ENCODE peak calls at places on chromosomes 6 and 20, in nine cellular contexts. X, P, L, B, I, N, A, O and V are unnamed samples.

GRCh38 chr6:3919130-3919628 is 70.0 kb downstream of the FAM50B start:
- DNase-seq in X (no peak), P (no peak), L (no peak), B (peak; percentile 85), I (peak; percentile 3), N (peak; percentile 80), A (no peak), O (peak; percentile 61), V (no peak)

GRCh38 chr6:149815788-149816187 is 48.4 kb downstream of the LRP11 start:
- DNase-seq in X (no peak), P (no peak), L (no peak), B (no peak), I (no peak), N (no peak), A (no peak), O (no peak), V (no peak)

GRCh38 chr6:150934380-150934779 is 68.9 kb downstream of the MTHFD1L start:
- DNase-seq in X (no peak), P (no peak), L (no peak), B (peak; percentile 56), I (peak; percentile 89), N (peak; percentile 37), A (no peak), O (peak; percentile 47), V (peak; percentile 37)

GRCh38 chr6:3874069-3874468 is 24.9 kb downstream of the FAM50B start:
- DNase-seq in X (no peak), P (no peak), L (no peak), B (no peak), I (no peak), N (no peak), A (no peak), O (no peak), V (no peak)

GRCh38 chr6:106069478-106069877 is 16.7 kb upstream of the PRDM1 start:
- DNase-seq in X (no peak), P (peak; percentile 77), L (no peak), B (peak; percentile 79), I (peak; percentile 59), N (peak; percentile 84), A (no peak), O (peak; percentile 82), V (peak; percentile 89)

GRCh38 chr6:168524644-168525043 is 83.7 kb downstream of the SMOC2 start:
- DNase-seq in X (no peak), P (peak; percentile 33), L (no peak), B (no peak), I (no peak), N (no peak), A (no peak), O (no peak), V (no peak)

GRCh38 chr20:17568972-17569471 is 853 bp upstream of the DSTN start:
- DNase-seq in X (peak; percentile 99), P (peak; percentile 77), L (no peak), B (peak; percentile 98), I (peak; percentile 99), N (peak; percentile 98), A (no peak), O (peak; percentile 93), V (peak; percentile 97)

GRCh38 chr6:30862156-30862875 is 22.0 kb upstream of the DDR1 start:
- DNase-seq in X (no peak), P (no peak), L (no peak), B (no peak), I (peak; percentile 47), N (no peak), A (no peak), O (no peak), V (no peak)

GRCh38 chr20:21436186-21436585 is 38.9 kb upstream of the NKX2-4 start:
- DNase-seq in X (no peak), P (no peak), L (no peak), B (peak; percentile 60), I (peak; percentile 61), N (peak; percentile 86), A (no peak), O (peak; percentile 92), V (peak; percentile 96)

GRCh38 chr6:87944541-87944954 is 103.1 kb upstream of the SPACA1 start:
- DNase-seq in X (no peak), P (peak; percentile 38), L (no peak), B (peak; percentile 8), I (peak; percentile 60), N (peak; percentile 99), A (no peak), O (no peak), V (peak; percentile 85)

GRCh38 chr6:108562503-108562993 is 1.8 kb downstream of the FOXO3 start:
- DNase-seq in X (peak; percentile 87), P (peak; percentile 85), L (peak; percentile 84), B (peak; percentile 79), I (peak; percentile 79), N (peak; percentile 90), A (no peak), O (peak; percentile 58), V (peak; percentile 75)

GRCh38 chr20:48657426-48658197 is 170.2 kb downstream of the PREX1 start:
- DNase-seq in X (no peak), P (peak; percentile 66), L (peak; percentile 67), B (peak; percentile 87), I (peak; percentile 73), N (peak; percentile 75), A (peak; percentile 92), O (peak; percentile 12), V (peak; percentile 79)

GRCh38 chr20:10447028-10447427 is 11.9 kb downstream of the SLX4IP start:
- DNase-seq in X (no peak), P (no peak), L (peak; percentile 88), B (peak; percentile 82), I (peak; percentile 51), N (peak; percentile 64), A (peak; percentile 84), O (no peak), V (peak; percentile 82)
- H3K4me3 ChIP-seq in X (no peak overlapping the region), P (no peak overlapping the region), L (peak overlapping the region; percentile 30), B (peak overlapping the region; percentile 63), I (no peak overlapping the region), N (no peak overlapping the region), A (peak overlapping the region; percentile 59), O (no peak overlapping the region), V (peak overlapping the region; percentile 29)

GRCh38 chr6:40735126-40735920 is 148.2 kb upstream of the LRFN2 start:
- DNase-seq in X (no peak), P (no peak), L (no peak), B (no peak), I (no peak), N (no peak), A (no peak), O (no peak), V (no peak)

GRCh38 chr6:40734607-40735006 is 147.4 kb upstream of the LRFN2 start:
- DNase-seq in X (no peak), P (no peak), L (no peak), B (no peak), I (no peak), N (no peak), A (no peak), O (no peak), V (no peak)

GRCh38 chr6:40733770-40734396 is 146.7 kb upstream of the LRFN2 start:
- DNase-seq in X (no peak), P (no peak), L (no peak), B (no peak), I (no peak), N (no peak), A (peak; percentile 93), O (no peak), V (no peak)

GRCh38 chr6:40733290-40733689 is 146.1 kb upstream of the LRFN2 start:
- DNase-seq in X (no peak), P (no peak), L (no peak), B (peak; percentile 52), I (peak; percentile 19), N (no peak), A (peak; percentile 49), O (no peak), V (no peak)

GRCh38 chr6:40732878-40733277 is 145.7 kb upstream of the LRFN2 start:
- DNase-seq in X (no peak), P (no peak), L (no peak), B (no peak), I (peak; percentile 10), N (no peak), A (no peak), O (no peak), V (no peak)
- H3K4me3 ChIP-seq in X (no peak overlapping the region), P (no peak overlapping the region), L (no peak overlapping the region), B (no peak overlapping the region), I (no peak overlapping the region), N (no peak overlapping the region), A (peak overlapping the region; percentile 45), O (no peak overlapping the region), V (no peak overlapping the region)

DNA sequence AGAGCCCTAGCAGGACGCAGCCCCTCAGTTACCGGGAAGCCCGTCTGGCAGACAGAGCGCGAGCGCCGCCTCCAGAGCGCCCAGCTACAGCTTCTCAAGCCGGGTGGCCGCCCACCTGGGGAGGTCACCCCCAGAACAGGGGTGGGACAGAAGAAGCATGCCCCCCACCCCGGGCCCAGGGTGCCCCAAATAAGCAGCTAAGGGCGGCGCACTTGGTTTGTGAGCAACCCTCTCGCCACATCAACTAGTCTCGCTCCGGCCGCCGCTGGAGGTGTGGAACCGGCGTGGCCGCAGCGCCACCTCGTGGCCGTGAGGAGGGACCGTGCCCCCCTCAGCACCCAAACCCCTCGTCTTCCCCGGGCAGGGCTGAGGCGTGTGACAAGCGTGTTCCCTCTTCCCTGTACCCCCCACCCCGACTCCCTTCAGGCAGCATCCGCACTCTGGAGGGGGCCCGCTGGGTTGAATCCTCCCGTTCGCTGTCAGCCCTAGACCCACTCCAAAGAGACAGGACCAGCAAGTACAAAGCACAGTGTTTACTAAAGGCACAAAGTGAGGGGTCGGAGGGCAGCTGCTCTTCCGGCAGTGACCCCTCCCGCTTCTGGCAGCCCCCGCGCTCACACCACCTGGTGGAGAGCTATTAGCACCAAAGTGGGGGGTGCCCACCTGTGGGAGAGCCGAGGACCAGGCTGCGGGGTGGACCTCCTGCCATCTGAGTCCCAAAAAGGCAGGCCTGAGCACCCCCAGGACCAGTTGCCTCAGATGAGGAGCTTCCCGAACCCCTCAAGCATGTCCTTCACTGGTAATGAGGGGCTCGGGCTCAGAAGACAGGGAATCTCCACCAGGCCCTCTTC is 45.4 kb downstream of the MDFI start:
- DNase-seq in X (peak; percentile 84), P (peak; percentile 69), L (peak; percentile 42), B (peak; percentile 89), I (peak; percentile 65), N (peak; percentile 68), A (peak; percentile 88), O (no peak), V (peak; percentile 70)
- H3K4me3 ChIP-seq in X (peak overlapping the region; percentile 72), P (peak overlapping the region; percentile 62), L (no peak overlapping the region), B (peak overlapping the region; percentile 66), I (peak overlapping the region; percentile 8), N (peak overlapping the region; percentile 27), A (no peak overlapping the region), O (peak overlapping the region; percentile 28), V (peak overlapping the region; percentile 36)

GRCh38 chr6:111199935-111200822 is 112.9 kb downstream of the SLC16A10 start:
- DNase-seq in X (no peak), P (no peak), L (no peak), B (no peak), I (no peak), N (no peak), A (no peak), O (no peak), V (no peak)

GRCh38 chr6:111204305-111204704 is 117.0 kb downstream of the SLC16A10 start:
- DNase-seq in X (no peak), P (no peak), L (no peak), B (no peak), I (no peak), N (no peak), A (no peak), O (no peak), V (no peak)

GRCh38 chr6:111200823-111201134 is 113.5 kb downstream of the SLC16A10 start:
- DNase-seq in X (no peak), P (no peak), L (no peak), B (no peak), I (no peak), N (no peak), A (no peak), O (no peak), V (no peak)

GRCh38 chr6:111201155-111201554 is 113.9 kb downstream of the SLC16A10 start:
- DNase-seq in X (no peak), P (no peak), L (no peak), B (no peak), I (no peak), N (no peak), A (no peak), O (no peak), V (no peak)

GRCh38 chr6:111201764-111202163 is 114.5 kb downstream of the SLC16A10 start:
- DNase-seq in X (no peak), P (no peak), L (no peak), B (peak; percentile 5), I (no peak), N (no peak), A (no peak), O (no peak), V (no peak)
- H3K4me3 ChIP-seq in X (no peak overlapping the region), P (no peak overlapping the region), L (no peak overlapping the region), B (no peak overlapping the region), I (no peak overlapping the region), N (no peak overlapping the region), A (no peak overlapping the region), O (no peak overlapping the region), V (no peak overlapping the region)